ENCODE peak calls at places on chromosomes 6 and 20, in five cellular contexts. Y is lung; W is CD8-positive, alpha-beta T cell; U is PC-3; C is fibroblast of lung. D is an unnamed sample. For H3K4me1, the result is how much of the 10 kb centered on the place peaks cover.

GRCh38 chr6:166221040-166221439 is 53.4 kb upstream of the TBXT start:
- DNase-seq in Y (no peak), W (peak), U (no peak), C (no peak), D (no peak)

GRCh38 chr6:73203098-73203497 is 22.2 kb downstream of the KHDC1L start:
- DNase-seq in Y (no peak), W (no peak), U (peak), C (peak), D (no peak)

GRCh38 chr6:26152226-26153101 is 65.2 kb downstream of the HFE start:
- DNase-seq in Y (no peak), W (no peak), U (peak), C (no peak), D (no peak)

GRCh38 chr6:92110390-92110789 is 1309.0 kb downstream of the EPHA7 start:
- DNase-seq in Y (no peak), W (no peak), U (no peak), C (no peak), D (no peak)

GRCh38 chr6:44104661-44105060 is 22.6 kb downstream of the MRPL14 start:
- DNase-seq in Y (peak), W (no peak), U (no peak), C (no peak), D (no peak)

GRCh38 chr6:140344149-140344913 is 969.9 kb upstream of the CITED2 start:
- DNase-seq in Y (no peak), W (no peak), U (peak), C (peak), D (no peak)

GRCh38 chr6:83509416-83509815 is 2.9 kb upstream of the PRSS35 start:
- DNase-seq in Y (no peak), W (no peak), U (peak), C (no peak), D (no peak)

GRCh38 chr6:44851176-44851575 is 463.7 kb downstream of the CDC5L start:
- DNase-seq in Y (no peak), W (no peak), U (no peak), C (peak), D (no peak)

GRCh38 chr6:7311171-7311570 is 1.8 kb downstream of the SSR1 start:
- DNase-seq in Y (no peak), W (no peak), U (no peak), C (peak), D (no peak)

GRCh38 chr6:93848011-93848620 is 428.8 kb upstream of the EPHA7 start:
- DNase-seq in Y (no peak), W (no peak), U (no peak), C (no peak), D (no peak)

GRCh38 chr6:149234051-149234962 is 83.2 kb upstream of the TAB2 start:
- DNase-seq in Y (no peak), W (no peak), U (peak), C (peak), D (no peak)

GRCh38 chr20:57656821-57657536 is 36.8 kb upstream of the ZBP1 start:
- DNase-seq in Y (no peak), W (no peak), U (no peak), C (no peak), D (peak)

GRCh38 chr6:43901330-43902230 is 131.6 kb downstream of the VEGFA start:
- DNase-seq in Y (no peak), W (no peak), U (no peak), C (no peak), D (no peak)

GRCh38 chr6:167824591-167825041 is 2.1 kb upstream of the AFDN start:
- DNase-seq in Y (no peak), W (no peak), U (no peak), C (no peak), D (no peak)

GRCh38 chr6:10425973-10426780 is 11.3 kb upstream of the TFAP2A start:
- DNase-seq in Y (no peak), W (no peak), U (no peak), C (no peak), D (no peak)

GRCh38 chr6:7268362-7269310 is 44.4 kb downstream of the SSR1 start:
- DNase-seq in Y (no peak), W (no peak), U (no peak), C (no peak), D (no peak)

GRCh38 chr20:14193443-14193842 is 144.0 kb downstream of the FLRT3 start:
- DNase-seq in Y (no peak), W (no peak), U (no peak), C (no peak), D (no peak)

GRCh38 chr6:40803897-40804702 is 216.9 kb upstream of the LRFN2 start:
- DNase-seq in Y (no peak), W (no peak), U (no peak), C (no peak), D (no peak)

GRCh38 chr6:34248198-34248726 is 544 bp downstream of the SMIM29 start:
- DNase-seq in Y (peak), W (no peak), U (peak), C (peak), D (no peak)

GRCh38 chr6:35083507-35083906 is 57.6 kb downstream of the TCP11 start:
- DNase-seq in Y (no peak), W (no peak), U (no peak), C (no peak), D (no peak)

GRCh38 chr6:108168026-108168463 is 2.2 kb downstream of the NR2E1 start:
- DNase-seq in Y (no peak), W (no peak), U (no peak), C (no peak), D (no peak)

GRCh38 chr20:57398231-57398821 is 7.1 kb downstream of the RBM38 start:
- DNase-seq in Y (no peak), W (peak), U (no peak), C (no peak), D (peak)

GRCh38 chr20:2692886-2693285 is 306 bp downstream of the EBF4 start:
- DNase-seq in Y (no peak), W (no peak), U (no peak), C (no peak), D (no peak)

DNA sequence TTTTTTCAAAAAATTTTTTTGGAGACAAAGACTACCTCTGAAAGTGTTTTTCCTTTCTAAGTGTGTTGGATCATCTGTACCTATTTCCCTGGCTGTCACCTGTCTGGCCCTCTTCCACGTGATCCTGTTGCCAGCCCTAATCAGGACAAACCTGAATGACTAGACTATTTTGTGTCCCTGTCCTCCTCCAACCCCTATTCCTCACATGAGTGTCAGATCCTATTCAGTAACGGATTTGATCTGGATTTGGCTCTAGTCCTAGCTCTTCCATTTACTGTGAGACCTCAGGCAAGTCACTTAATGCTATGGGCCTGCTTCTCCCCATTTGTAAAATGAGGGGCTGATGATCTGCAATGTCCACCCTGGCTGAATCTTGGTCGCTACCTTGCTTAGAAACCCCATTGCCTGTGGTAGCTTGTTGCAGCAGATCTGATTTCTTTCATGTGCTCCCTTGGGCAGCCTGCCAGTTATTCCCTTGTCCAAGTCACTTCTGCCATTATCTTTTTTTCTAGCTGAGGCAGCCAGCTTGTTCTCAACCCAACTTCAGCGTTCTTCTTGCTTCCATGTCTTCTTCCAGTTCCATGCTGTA is 4.8 kb downstream of the PHF20 start:
- DNase-seq in Y (no peak), W (no peak), U (peak), C (peak), D (peak)
- H3K4me1 ChIP-seq in Y (under half), W (half or more), U (under half), C (under half), D (under half)

DNA sequence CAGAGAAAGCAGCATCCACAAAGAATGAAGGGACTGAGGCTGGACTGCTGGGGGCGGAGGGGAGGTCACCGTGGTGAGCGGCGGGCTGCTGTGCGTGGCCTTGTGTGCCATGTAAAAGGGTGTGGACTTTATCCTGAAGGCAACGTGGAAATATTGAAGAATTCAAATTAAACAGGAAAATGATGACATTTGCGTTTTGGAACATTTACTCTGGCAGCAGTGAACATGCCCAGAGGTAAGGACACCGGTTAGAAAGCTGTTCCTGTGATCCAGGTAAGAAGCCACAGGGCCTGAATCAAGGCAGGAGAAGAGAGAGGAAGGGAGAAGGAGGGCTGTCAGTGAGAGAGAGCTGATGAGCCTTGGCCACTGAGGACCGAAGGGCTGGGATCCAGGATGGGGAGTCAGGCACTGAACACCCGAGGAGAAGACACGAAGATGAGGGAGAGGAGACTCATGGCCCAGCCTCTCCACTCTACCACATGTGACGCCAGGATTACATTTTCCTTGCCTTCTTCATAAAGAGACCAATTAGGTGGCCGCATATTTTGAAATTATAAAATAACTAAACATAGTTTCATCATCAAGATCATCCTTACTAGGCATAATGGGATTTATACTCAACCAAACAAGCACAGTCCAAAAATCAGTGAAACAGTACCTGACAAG is 58.4 kb downstream of the TRAM2 start:
- DNase-seq in Y (no peak), W (no peak), U (no peak), C (no peak), D (no peak)
- H3K4me1 ChIP-seq in Y (under half), W (under half), U (under half), C (half or more), D (under half)

DNA sequence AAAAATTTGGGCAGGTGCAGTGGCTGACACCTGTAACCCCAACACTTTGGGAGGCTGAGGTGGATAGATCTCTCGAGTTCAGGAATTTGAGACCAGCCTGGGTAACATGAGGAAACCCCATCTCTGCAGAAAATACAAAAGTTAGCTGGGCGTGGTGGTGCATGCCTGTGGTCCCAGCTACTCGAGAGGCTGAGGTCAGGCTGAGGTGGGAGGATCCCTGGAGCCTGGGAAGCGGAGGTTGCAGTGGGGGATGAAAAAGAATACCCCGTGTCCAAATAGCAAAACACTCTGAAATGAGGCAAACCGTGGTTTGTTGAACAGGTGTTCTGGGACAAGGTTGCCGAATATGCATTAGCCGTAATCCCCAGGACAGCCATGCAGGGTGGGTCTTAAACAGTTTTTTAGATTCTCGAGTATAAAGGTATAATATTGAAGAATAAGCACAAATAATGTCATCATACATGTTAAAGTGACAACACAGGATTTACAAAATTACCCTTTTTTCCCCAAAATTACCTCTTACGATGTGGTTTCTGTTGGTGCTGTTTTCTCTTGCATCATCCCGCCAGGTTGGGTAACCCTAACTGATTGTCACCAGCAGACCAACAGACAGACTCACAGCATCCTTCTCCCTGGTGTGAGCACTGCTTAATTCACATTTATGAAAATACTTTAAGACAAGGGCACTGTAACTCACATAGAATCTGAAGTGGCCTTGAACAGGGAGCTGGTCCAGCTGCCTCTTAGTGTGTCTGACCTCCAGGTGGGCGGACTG is 9.1 kb downstream of the DNAJC5 start:
- DNase-seq in Y (no peak), W (no peak), U (no peak), C (no peak), D (no peak)
- H3K4me1 ChIP-seq in Y (under half), W (under half), U (under half), C (under half), D (under half)

GRCh38 chr6:136783495-136784270 is 8.6 kb downstream of the MAP3K5 start:
- DNase-seq in Y (peak), W (no peak), U (no peak), C (no peak), D (no peak)
- H3K4me1 ChIP-seq in Y (under half), W (half or more), U (under half), C (under half), D (under half)

GRCh38 chr20:51500311-51500710 is 42.2 kb downstream of the NFATC2 start:
- DNase-seq in Y (no peak), W (no peak), U (peak), C (no peak), D (no peak)

GRCh38 chr20:51500936-51501335 is 41.6 kb downstream of the NFATC2 start:
- DNase-seq in Y (no peak), W (no peak), U (no peak), C (no peak), D (no peak)

GRCh38 chr20:51497542-51498467 is 44.7 kb downstream of the NFATC2 start:
- DNase-seq in Y (no peak), W (peak), U (no peak), C (no peak), D (no peak)

GRCh38 chr20:51496964-51497363 is 45.6 kb downstream of the NFATC2 start:
- DNase-seq in Y (no peak), W (no peak), U (no peak), C (no peak), D (no peak)

DNA sequence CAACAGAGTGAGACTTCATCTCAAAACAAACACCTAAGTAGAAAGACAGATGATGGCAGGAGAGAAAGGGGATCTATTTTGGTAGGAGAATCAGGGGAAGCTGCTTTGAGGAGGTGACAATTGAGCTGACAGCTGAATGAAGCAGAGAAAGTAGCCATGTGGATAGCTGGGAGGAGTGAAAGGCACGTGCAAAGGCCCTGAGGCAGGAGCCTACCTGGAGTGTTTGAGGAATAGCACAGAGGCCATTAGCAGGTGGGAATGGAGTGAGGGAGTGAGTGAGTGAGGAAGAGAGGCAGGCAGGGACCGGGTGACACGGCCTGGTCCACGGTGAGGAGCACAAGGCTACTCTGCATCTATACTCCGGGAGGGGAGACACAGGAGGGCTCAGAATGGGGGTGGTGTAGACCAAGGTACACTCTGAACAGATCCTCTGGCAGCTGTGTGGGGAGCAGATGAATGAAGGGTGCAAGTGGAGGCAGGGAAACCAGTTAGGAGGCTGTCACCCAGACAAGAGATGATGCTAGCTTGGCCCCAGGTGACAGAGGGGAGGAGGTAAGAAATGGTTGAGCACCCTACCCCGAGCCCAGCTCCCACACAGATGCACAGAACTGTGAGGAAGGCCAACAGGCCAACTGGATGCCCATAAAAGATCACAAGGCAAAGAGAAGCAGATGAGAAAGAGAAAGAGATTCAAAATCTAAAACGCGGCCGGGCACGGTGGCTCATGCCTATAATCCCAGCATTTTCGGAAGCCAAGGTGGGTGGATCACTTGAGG is 43.6 kb downstream of the NFATC2 start:
- DNase-seq in Y (no peak), W (no peak), U (no peak), C (no peak), D (no peak)
- H3K4me1 ChIP-seq in Y (under half), W (half or more), U (under half), C (under half), D (under half)

GRCh38 chr6:4924872-4925271 is 79.0 kb downstream of the RPP40 start:
- DNase-seq in Y (no peak), W (no peak), U (peak), C (no peak), D (no peak)
- H3K4me1 ChIP-seq in Y (under half), W (under half), U (under half), C (under half), D (under half)

DNA sequence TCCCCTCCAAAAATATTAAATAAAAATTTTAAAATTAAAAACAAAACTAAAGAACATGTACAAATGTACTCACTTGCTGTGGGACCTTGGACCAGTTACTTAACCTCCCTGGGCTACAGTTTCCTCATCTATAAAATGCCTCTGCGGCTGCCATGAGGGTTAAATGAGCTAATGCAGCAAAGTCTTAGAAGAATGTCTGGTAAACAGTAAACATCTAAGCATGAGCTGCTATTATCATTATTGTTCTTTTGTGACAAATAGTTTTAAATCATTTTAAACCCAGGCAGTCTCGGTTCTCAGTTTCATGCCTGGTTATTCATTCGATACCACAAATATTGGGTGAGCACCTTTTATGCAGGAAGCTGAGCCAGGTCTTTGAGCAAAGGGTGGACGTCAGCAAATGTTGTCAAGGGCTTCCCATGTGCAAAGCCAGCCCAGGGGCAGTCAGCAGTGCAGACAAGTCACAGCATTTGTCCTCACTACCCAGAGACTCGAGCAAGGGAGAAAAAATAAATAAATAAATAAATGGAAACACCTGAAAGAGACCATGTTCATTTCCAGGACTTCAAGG is 128.7 kb downstream of the NFATC2 start:
- DNase-seq in Y (no peak), W (no peak), U (no peak), C (no peak), D (no peak)
- H3K4me1 ChIP-seq in Y (under half), W (under half), U (under half), C (under half), D (under half)

GRCh38 chr6:36487698-36488097 is 44.9 kb downstream of the KCTD20 start:
- DNase-seq in Y (no peak), W (no peak), U (no peak), C (no peak), D (no peak)
- H3K4me1 ChIP-seq in Y (under half), W (under half), U (under half), C (under half), D (under half)

DNA sequence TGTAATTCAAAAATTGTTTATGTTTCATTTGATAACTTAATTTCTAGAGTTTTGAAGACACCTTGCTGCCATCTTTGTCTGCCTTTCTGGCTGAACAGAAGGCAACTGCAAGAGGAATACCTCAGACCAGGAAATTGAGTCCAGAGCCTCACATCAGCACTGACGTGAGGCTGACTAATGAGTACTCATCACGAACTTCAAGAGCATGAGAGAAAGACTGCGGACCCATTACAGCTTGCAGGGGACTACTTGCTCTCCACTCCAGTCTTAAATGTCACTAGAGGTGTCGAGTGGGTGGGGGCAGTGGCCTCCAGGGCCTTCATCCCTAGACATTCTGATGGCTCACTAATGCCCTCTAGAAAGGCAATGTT is 109.5 kb upstream of the SSTR4 start:
- DNase-seq in Y (no peak), W (no peak), U (peak), C (no peak), D (no peak)
- H3K4me1 ChIP-seq in Y (under half), W (under half), U (under half), C (under half), D (under half)

D was measured in prostate gland.